ENCODE peak calls at places on chromosomes 6 and 20, in six cellular contexts. One of them, this sample, is unnamed.

GRCh38 chr6:89413006-89413400 is 930 bp upstream of the RRAGD start:
- DNase-seq in CD8-positive, alpha-beta T cell: no peak
- DNase-seq in psoas muscle: no peak
- DNase-seq in dorsolateral prefrontal cortex: peak; percentile 16
- DNase-seq in GM20000: no peak
- DNase-seq in glutamatergic neuron: no peak
- DNase-seq in this sample: no peak

GRCh38 chr20:2740702-2741101 is 48.1 kb downstream of the EBF4 start:
- DNase-seq in glutamatergic neuron: no peak
- DNase-seq in psoas muscle: no peak
- DNase-seq in dorsolateral prefrontal cortex: no peak
- DNase-seq in CD8-positive, alpha-beta T cell: peak; percentile 9
- DNase-seq in GM20000: no peak
- DNase-seq in this sample: no peak

GRCh38 chr6:111837641-111838500 is 35.4 kb downstream of the FYN start:
- DNase-seq in GM20000: peak; percentile 30
- DNase-seq in psoas muscle: no peak
- DNase-seq in CD8-positive, alpha-beta T cell: no peak
- DNase-seq in dorsolateral prefrontal cortex: no peak
- DNase-seq in glutamatergic neuron: no peak
- DNase-seq in this sample: peak; percentile 32

GRCh38 chr20:33796263-33796906 is 14.8 kb upstream of the CHMP4B start:
- DNase-seq in CD8-positive, alpha-beta T cell: no peak
- DNase-seq in glutamatergic neuron: no peak
- DNase-seq in psoas muscle: no peak
- DNase-seq in dorsolateral prefrontal cortex: no peak
- DNase-seq in GM20000: no peak
- DNase-seq in this sample: no peak

GRCh38 chr20:10707791-10708190 is 34.0 kb upstream of the JAG1 start:
- DNase-seq in dorsolateral prefrontal cortex: no peak
- DNase-seq in CD8-positive, alpha-beta T cell: no peak
- DNase-seq in glutamatergic neuron: no peak
- DNase-seq in psoas muscle: no peak
- DNase-seq in GM20000: no peak
- DNase-seq in this sample: no peak

GRCh38 chr6:100944644-100945043 is 63.5 kb upstream of the ASCC3 start:
- DNase-seq in CD8-positive, alpha-beta T cell: no peak
- DNase-seq in dorsolateral prefrontal cortex: no peak
- DNase-seq in glutamatergic neuron: no peak
- DNase-seq in psoas muscle: no peak
- DNase-seq in GM20000: no peak
- DNase-seq in this sample: no peak

GRCh38 chr20:47951521-47951951 is 166.3 kb upstream of the SULF2 start:
- DNase-seq in GM20000: no peak
- DNase-seq in dorsolateral prefrontal cortex: no peak
- DNase-seq in glutamatergic neuron: no peak
- DNase-seq in psoas muscle: no peak
- DNase-seq in CD8-positive, alpha-beta T cell: no peak
- DNase-seq in this sample: no peak

GRCh38 chr6:22240025-22240424 is 56.8 kb downstream of the PRL start:
- DNase-seq in dorsolateral prefrontal cortex: no peak
- DNase-seq in CD8-positive, alpha-beta T cell: no peak
- DNase-seq in psoas muscle: no peak
- DNase-seq in glutamatergic neuron: no peak
- DNase-seq in GM20000: no peak
- DNase-seq in this sample: no peak

GRCh38 chr6:142942805-142943227 is 2.2 kb downstream of the HIVEP2 start:
- DNase-seq in dorsolateral prefrontal cortex: no peak
- DNase-seq in glutamatergic neuron: no peak
- DNase-seq in psoas muscle: no peak
- DNase-seq in GM20000: peak; percentile 44
- DNase-seq in CD8-positive, alpha-beta T cell: no peak
- DNase-seq in this sample: no peak

GRCh38 chr6:144131248-144131709 is 19.0 kb upstream of the STX11 start:
- DNase-seq in GM20000: peak; percentile 27
- DNase-seq in dorsolateral prefrontal cortex: no peak
- DNase-seq in psoas muscle: no peak
- DNase-seq in CD8-positive, alpha-beta T cell: no peak
- DNase-seq in glutamatergic neuron: no peak
- DNase-seq in this sample: no peak

GRCh38 chr20:61753196-61753942 is 312.3 kb downstream of the TAF4 start:
- DNase-seq in dorsolateral prefrontal cortex: no peak
- DNase-seq in GM20000: no peak
- DNase-seq in CD8-positive, alpha-beta T cell: no peak
- DNase-seq in psoas muscle: no peak
- DNase-seq in glutamatergic neuron: peak; percentile 17
- DNase-seq in this sample: no peak

GRCh38 chr6:5095236-5095635 is 10.1 kb downstream of the PPP1R3G start:
- DNase-seq in psoas muscle: no peak
- DNase-seq in CD8-positive, alpha-beta T cell: no peak
- DNase-seq in glutamatergic neuron: no peak
- DNase-seq in GM20000: peak; percentile 63
- DNase-seq in dorsolateral prefrontal cortex: no peak
- DNase-seq in this sample: peak; percentile 68

GRCh38 chr20:37574199-37574890 is 46.7 kb upstream of the BLCAP start:
- DNase-seq in CD8-positive, alpha-beta T cell: no peak
- DNase-seq in dorsolateral prefrontal cortex: no peak
- DNase-seq in glutamatergic neuron: no peak
- DNase-seq in psoas muscle: no peak
- DNase-seq in GM20000: no peak
- DNase-seq in this sample: no peak

DNA sequence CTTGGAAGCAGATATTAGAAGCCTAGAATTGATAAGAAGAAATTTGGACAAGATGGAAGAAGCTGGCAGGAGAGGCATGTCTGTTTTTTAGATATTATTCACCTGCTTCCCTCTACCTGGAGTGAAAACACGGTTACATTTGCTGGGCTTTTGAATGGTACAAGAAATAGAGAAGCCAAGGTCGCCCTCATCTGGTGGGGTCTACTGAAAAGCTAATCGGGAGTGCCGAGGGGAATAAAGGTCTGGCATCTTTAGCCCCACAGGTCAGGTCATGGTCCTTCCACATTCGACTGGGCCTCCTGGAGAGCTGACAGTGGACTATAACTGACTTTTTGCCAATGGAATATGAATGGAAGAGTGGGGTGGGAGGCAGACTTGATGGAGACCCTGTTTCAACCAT is 4.6 kb upstream of the C2 start:
- DNase-seq in glutamatergic neuron: no peak
- DNase-seq in psoas muscle: no peak
- DNase-seq in dorsolateral prefrontal cortex: no peak
- DNase-seq in GM20000: no peak
- DNase-seq in CD8-positive, alpha-beta T cell: peak; percentile 25
- DNase-seq in this sample: no peak
- TF ChIP-seq CTCF in glutamatergic neuron: no peak
- TF ChIP-seq CTCF in psoas muscle: no peak
- TF ChIP-seq CTCF in dorsolateral prefrontal cortex: no peak
- TF ChIP-seq CTCF in GM20000: peak; percentile 15
- TF ChIP-seq CTCF in CD8-positive, alpha-beta T cell: no peak
- TF ChIP-seq CTCF in this sample: peak; percentile 55

GRCh38 chr6:113486172-113486571 is 371.0 kb upstream of the MARCKS start:
- DNase-seq in glutamatergic neuron: no peak
- DNase-seq in psoas muscle: no peak
- DNase-seq in GM20000: no peak
- DNase-seq in dorsolateral prefrontal cortex: no peak
- DNase-seq in CD8-positive, alpha-beta T cell: no peak
- DNase-seq in this sample: no peak
- TF ChIP-seq CTCF in glutamatergic neuron: no peak
- TF ChIP-seq CTCF in psoas muscle: no peak
- TF ChIP-seq CTCF in GM20000: no peak
- TF ChIP-seq CTCF in dorsolateral prefrontal cortex: no peak
- TF ChIP-seq CTCF in CD8-positive, alpha-beta T cell: no peak
- TF ChIP-seq CTCF in this sample: no peak

DNA sequence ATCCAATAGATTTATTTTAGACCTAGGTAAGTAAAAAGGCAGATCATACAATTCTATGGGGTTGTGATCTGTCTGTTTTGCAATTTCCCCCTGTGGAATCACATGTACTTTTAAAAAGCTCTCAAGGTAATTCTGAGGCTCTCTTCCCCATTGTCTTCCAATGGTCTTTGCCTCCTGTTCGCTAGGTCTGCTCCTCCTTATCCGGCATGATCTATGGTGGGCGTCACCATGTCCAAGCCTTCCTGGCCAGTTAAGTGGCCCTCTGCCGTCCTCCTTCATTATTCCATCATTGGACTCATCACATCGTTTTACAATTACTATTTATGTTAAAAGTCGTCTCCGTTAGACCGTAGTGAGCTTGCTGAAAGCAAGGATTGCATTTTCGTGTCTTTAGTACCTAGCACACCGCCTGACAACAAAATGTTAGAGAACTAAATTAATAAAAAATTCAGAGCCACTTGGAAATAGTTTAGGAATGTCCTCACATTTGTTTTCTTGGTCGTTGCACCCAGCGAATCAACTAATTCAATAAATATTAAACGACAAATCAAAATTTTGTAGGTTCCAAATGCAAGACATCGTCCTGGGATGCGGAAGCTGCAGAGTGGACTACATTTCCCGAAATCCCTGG is 2.2 kb upstream of the STXBP5 start:
- DNase-seq in psoas muscle: peak; percentile 15
- DNase-seq in CD8-positive, alpha-beta T cell: peak; percentile 11
- DNase-seq in GM20000: peak; percentile 34
- DNase-seq in dorsolateral prefrontal cortex: peak; percentile 36
- DNase-seq in glutamatergic neuron: peak; percentile 22
- DNase-seq in this sample: peak; percentile 14
- TF ChIP-seq CTCF in psoas muscle: no peak
- TF ChIP-seq CTCF in CD8-positive, alpha-beta T cell: no peak
- TF ChIP-seq CTCF in GM20000: no peak
- TF ChIP-seq CTCF in dorsolateral prefrontal cortex: no peak
- TF ChIP-seq CTCF in glutamatergic neuron: no peak
- TF ChIP-seq CTCF in this sample: no peak

DNA sequence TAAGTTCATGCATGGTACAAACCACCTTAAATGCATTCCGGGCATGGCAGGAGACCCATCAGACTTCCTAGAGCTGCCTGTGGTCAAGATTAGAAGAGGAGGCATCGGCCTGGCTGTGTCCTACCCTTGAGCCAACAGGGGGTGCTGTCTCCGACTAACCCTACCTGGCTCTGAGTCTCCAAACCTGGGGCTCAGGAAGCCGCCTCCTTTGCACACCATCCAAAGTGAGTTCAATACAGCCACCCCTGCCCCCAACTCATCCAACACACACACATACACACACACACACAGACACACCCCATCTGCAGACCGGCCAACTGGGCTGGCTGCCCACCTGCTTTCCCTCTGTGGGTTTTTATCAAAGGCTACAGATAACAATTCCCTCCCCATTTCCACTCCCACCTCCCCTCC is 77.0 kb downstream of the JPH2 start:
- DNase-seq in CD8-positive, alpha-beta T cell: no peak
- DNase-seq in GM20000: no peak
- DNase-seq in glutamatergic neuron: no peak
- DNase-seq in dorsolateral prefrontal cortex: no peak
- DNase-seq in psoas muscle: no peak
- DNase-seq in this sample: no peak
- TF ChIP-seq CTCF in CD8-positive, alpha-beta T cell: no peak
- TF ChIP-seq CTCF in GM20000: no peak
- TF ChIP-seq CTCF in glutamatergic neuron: no peak
- TF ChIP-seq CTCF in dorsolateral prefrontal cortex: no peak
- TF ChIP-seq CTCF in psoas muscle: no peak
- TF ChIP-seq CTCF in this sample: no peak

GRCh38 chr6:107866606-107867301 is 42.6 kb upstream of the SCML4 start:
- DNase-seq in GM20000: peak; percentile 59
- DNase-seq in CD8-positive, alpha-beta T cell: peak; percentile 32
- DNase-seq in dorsolateral prefrontal cortex: no peak
- DNase-seq in psoas muscle: no peak
- DNase-seq in glutamatergic neuron: no peak
- DNase-seq in this sample: peak; percentile 50
- TF ChIP-seq CTCF in GM20000: no peak
- TF ChIP-seq CTCF in CD8-positive, alpha-beta T cell: peak; percentile 82
- TF ChIP-seq CTCF in dorsolateral prefrontal cortex: peak; percentile 67
- TF ChIP-seq CTCF in psoas muscle: peak; percentile 39
- TF ChIP-seq CTCF in glutamatergic neuron: peak; percentile 55
- TF ChIP-seq CTCF in this sample: peak; percentile 40

GRCh38 chr6:161651949-161652348 is 378.1 kb upstream of the AGPAT4 start:
- DNase-seq in psoas muscle: no peak
- DNase-seq in CD8-positive, alpha-beta T cell: no peak
- DNase-seq in dorsolateral prefrontal cortex: no peak
- DNase-seq in GM20000: no peak
- DNase-seq in glutamatergic neuron: no peak
- DNase-seq in this sample: no peak

GRCh38 chr6:161654209-161654608 is 380.3 kb upstream of the AGPAT4 start:
- DNase-seq in glutamatergic neuron: no peak
- DNase-seq in dorsolateral prefrontal cortex: no peak
- DNase-seq in psoas muscle: no peak
- DNase-seq in GM20000: no peak
- DNase-seq in CD8-positive, alpha-beta T cell: no peak
- DNase-seq in this sample: no peak

GRCh38 chr6:161644521-161644920 is 370.7 kb upstream of the AGPAT4 start:
- DNase-seq in dorsolateral prefrontal cortex: no peak
- DNase-seq in GM20000: no peak
- DNase-seq in CD8-positive, alpha-beta T cell: no peak
- DNase-seq in glutamatergic neuron: no peak
- DNase-seq in psoas muscle: no peak
- DNase-seq in this sample: no peak

GRCh38 chr6:161649841-161650240 is 376.0 kb upstream of the AGPAT4 start:
- DNase-seq in dorsolateral prefrontal cortex: no peak
- DNase-seq in glutamatergic neuron: no peak
- DNase-seq in CD8-positive, alpha-beta T cell: no peak
- DNase-seq in psoas muscle: no peak
- DNase-seq in GM20000: no peak
- DNase-seq in this sample: no peak
- TF ChIP-seq CTCF in dorsolateral prefrontal cortex: no peak
- TF ChIP-seq CTCF in glutamatergic neuron: no peak
- TF ChIP-seq CTCF in CD8-positive, alpha-beta T cell: no peak
- TF ChIP-seq CTCF in psoas muscle: no peak
- TF ChIP-seq CTCF in GM20000: no peak
- TF ChIP-seq CTCF in this sample: no peak